ENCODE peak calls at places on chromosomes 7 and 10, in eight cellular contexts. X is cardiac fibroblast; N is cardiac muscle cell; T is PC-3; U is left ventricle myocardium inferior; G is A549; M is CD8-positive, alpha-beta T cell; D is AG04450. Y is an unnamed sample.

GRCh38 chr10:72709041-72709440 is 17.1 kb downstream of the MCU start:
- DNase-seq in X (no peak), N (peak), T (no peak), U (peak), G (no peak), M (no peak), D (no peak), Y (peak)

GRCh38 chr10:133520193-133520738 is 6.9 kb upstream of the CYP2E1 start:
- DNase-seq in X (peak), N (peak), T (peak), U (peak), G (peak), M (peak), D (no peak), Y (peak)

GRCh38 chr10:114856544-114857287 is 35.1 kb downstream of the FHIP2A start:
- DNase-seq in X (peak), N (peak), T (peak), U (no peak), G (no peak), M (no peak), D (peak), Y (peak)

GRCh38 chr7:139897422-139898085 is 68.5 kb downstream of the TBXAS1 start:
- DNase-seq in X (no peak), N (no peak), T (no peak), U (no peak), G (no peak), M (no peak), D (no peak), Y (no peak)

GRCh38 chr7:27586825-27587224 is 75.9 kb downstream of the HIBADH start:
- DNase-seq in X (no peak), N (no peak), T (no peak), U (no peak), G (no peak), M (no peak), D (no peak), Y (no peak)

GRCh38 chr7:112550468-112551060 is 69.8 kb downstream of the LSMEM1 start:
- DNase-seq in X (peak), N (peak), T (peak), U (no peak), G (peak), M (peak), D (peak), Y (peak)

GRCh38 chr7:139737221-139738100 is 40.3 kb downstream of the HIPK2 start:
- DNase-seq in X (peak), N (no peak), T (no peak), U (no peak), G (no peak), M (no peak), D (no peak), Y (peak)

GRCh38 chr7:70143089-70144044 is 545.1 kb downstream of the AUTS2 start:
- DNase-seq in X (no peak), N (peak), T (no peak), U (no peak), G (no peak), M (no peak), D (no peak), Y (peak)

GRCh38 chr7:127885843-127886242 is 145.4 kb downstream of the LRRC4 start:
- DNase-seq in X (peak), N (peak), T (no peak), U (no peak), G (no peak), M (no peak), D (no peak), Y (peak)

GRCh38 chr10:646118-646524 is 43.3 kb downstream of the DIP2C start:
- DNase-seq in X (no peak), N (no peak), T (no peak), U (no peak), G (no peak), M (no peak), D (no peak), Y (no peak)

GRCh38 chr10:72742797-72743196 is 50.9 kb downstream of the MCU start:
- DNase-seq in X (no peak), N (no peak), T (no peak), U (no peak), G (no peak), M (no peak), D (no peak), Y (no peak)

GRCh38 chr7:77184990-77185389 is 14.6 kb downstream of the FGL2 start:
- DNase-seq in X (no peak), N (peak), T (no peak), U (no peak), G (no peak), M (no peak), D (no peak), Y (peak)

GRCh38 chr7:36119005-36119711 is 33.9 kb upstream of the EEPD1 start:
- DNase-seq in X (peak), N (peak), T (peak), U (no peak), G (no peak), M (no peak), D (peak), Y (peak)

GRCh38 chr7:13800694-13801448 is 188.6 kb downstream of the ETV1 start:
- DNase-seq in X (peak), N (peak), T (peak), U (no peak), G (no peak), M (no peak), D (peak), Y (peak)

GRCh38 chr10:29877798-29878491 is 181.4 kb downstream of the JCAD start:
- DNase-seq in X (peak), N (peak), T (no peak), U (peak), G (no peak), M (no peak), D (no peak), Y (no peak)

GRCh38 chr10:112996462-112996861 is 46.4 kb downstream of the TCF7L2 start:
- DNase-seq in X (no peak), N (no peak), T (no peak), U (no peak), G (no peak), M (no peak), D (no peak), Y (no peak)

GRCh38 chr10:5534051-5534821 is 9.5 kb downstream of the CALML3 start:
- DNase-seq in X (peak), N (peak), T (no peak), U (no peak), G (no peak), M (no peak), D (no peak), Y (peak)

GRCh38 chr10:23695825-23696420 is 257.0 kb downstream of the OTUD1 start:
- DNase-seq in X (no peak), N (no peak), T (no peak), U (no peak), G (no peak), M (no peak), D (no peak), Y (no peak)

GRCh38 chr7:2215851-2216250 is 16.9 kb downstream of the MAD1L1 start:
- DNase-seq in X (no peak), N (no peak), T (no peak), U (no peak), G (no peak), M (no peak), D (no peak), Y (no peak)

GRCh38 chr10:101569465-101569837 is 18.6 kb downstream of the POLL start:
- DNase-seq in X (no peak), N (no peak), T (no peak), U (no peak), G (no peak), M (no peak), D (no peak), Y (no peak)

GRCh38 chr7:87628780-87629569 is 777 bp downstream of the RUNDC3B start:
- DNase-seq in X (no peak), N (peak), T (no peak), U (no peak), G (no peak), M (peak), D (no peak), Y (no peak)

GRCh38 chr7:517848-518629 is 1.6 kb downstream of the PDGFA start:
- DNase-seq in X (peak), N (peak), T (peak), U (peak), G (peak), M (no peak), D (no peak), Y (peak)

GRCh38 chr7:50679218-50680007 is 103.3 kb downstream of the GRB10 start:
- DNase-seq in X (peak), N (peak), T (peak), U (no peak), G (peak), M (no peak), D (no peak), Y (peak)

GRCh38 chr7:25308898-25309521 is 80.7 kb upstream of the NPVF start:
- DNase-seq in X (no peak), N (no peak), T (no peak), U (no peak), G (no peak), M (no peak), D (no peak), Y (no peak)

GRCh38 chr10:114265392-114266053 is 26.5 kb downstream of the VWA2 start:
- DNase-seq in X (no peak), N (peak), T (no peak), U (peak), G (no peak), M (no peak), D (no peak), Y (peak)

DNA sequence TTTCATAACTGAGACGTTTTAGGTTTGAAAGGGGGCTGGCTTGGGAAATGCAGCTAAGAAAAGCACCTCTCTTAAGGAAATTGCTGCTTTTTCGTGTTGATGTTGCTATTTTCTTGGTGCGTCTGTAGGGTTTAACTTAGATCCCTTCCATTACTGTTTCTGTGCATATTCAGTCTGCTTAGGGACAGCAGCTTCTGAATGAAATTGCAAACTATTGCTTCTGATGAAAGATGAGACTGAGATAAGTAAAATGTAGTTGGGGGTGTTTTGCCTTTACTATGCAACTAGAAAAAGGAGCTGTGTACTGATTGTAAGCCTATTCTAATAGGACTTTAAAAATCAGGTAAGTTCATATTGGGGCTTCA is 769 bp downstream of the HDAC9 start:
- DNase-seq in X (no peak), N (no peak), T (no peak), U (no peak), G (no peak), M (no peak), D (no peak), Y (no peak)
- H3K4me3 ChIP-seq in X (peak), N (peak), T (no peak), U (peak), G (no peak), M (no peak), D (no peak), Y (peak)

GRCh38 chr10:132156382-132156781 is 30.4 kb upstream of the DPYSL4 start:
- DNase-seq in X (no peak), N (no peak), T (no peak), U (no peak), G (no peak), M (no peak), D (no peak), Y (no peak)
- TF ChIP-seq CTCF in X (no peak), N (no peak), T (no peak), U (no peak), G (no peak), M (no peak), D (no peak), Y (no peak)

GRCh38 chr10:31650010-31650409 is 278.6 kb downstream of the ARHGAP12 start:
- DNase-seq in X (peak), N (peak), T (peak), U (peak), G (no peak), M (no peak), D (peak), Y (peak)
- H3K4me3 ChIP-seq in X (peak), N (no peak), T (no peak), U (peak), G (no peak), M (no peak), D (no peak), Y (peak)

DNA sequence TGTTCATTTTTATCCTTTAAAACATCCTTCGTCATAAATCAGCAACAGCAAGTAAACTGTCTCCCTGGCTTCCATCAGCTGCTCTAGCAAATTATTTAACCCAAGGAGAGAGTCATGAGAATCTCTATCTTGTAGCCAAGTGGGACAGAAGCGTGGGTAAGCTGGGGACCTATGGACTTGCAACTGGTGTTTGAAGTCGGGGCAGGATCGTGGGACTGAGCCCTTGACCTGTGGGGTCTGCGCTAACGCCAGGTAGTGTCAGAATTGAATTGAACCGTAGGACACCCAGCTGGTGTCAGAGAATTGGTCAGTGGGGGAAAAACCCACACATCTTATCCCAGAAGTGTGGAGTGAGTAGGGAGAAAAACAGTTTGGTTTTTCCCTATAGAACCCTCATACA is 13.4 kb downstream of the AIFM2 start:
- DNase-seq in X (no peak), N (no peak), T (no peak), U (no peak), G (no peak), M (no peak), D (no peak), Y (no peak)
- TF ChIP-seq CTCF in X (no peak), N (no peak), T (no peak), U (no peak), G (no peak), M (no peak), D (no peak), Y (no peak)

GRCh38 chr7:6482307-6482706 is 34.6 kb upstream of the DAGLB start:
- DNase-seq in X (no peak), N (no peak), T (peak), U (no peak), G (no peak), M (no peak), D (no peak), Y (no peak)
- H3K4me3 ChIP-seq in X (peak), N (peak), T (peak), U (peak), G (peak), M (no peak), D (peak), Y (peak)

DNA sequence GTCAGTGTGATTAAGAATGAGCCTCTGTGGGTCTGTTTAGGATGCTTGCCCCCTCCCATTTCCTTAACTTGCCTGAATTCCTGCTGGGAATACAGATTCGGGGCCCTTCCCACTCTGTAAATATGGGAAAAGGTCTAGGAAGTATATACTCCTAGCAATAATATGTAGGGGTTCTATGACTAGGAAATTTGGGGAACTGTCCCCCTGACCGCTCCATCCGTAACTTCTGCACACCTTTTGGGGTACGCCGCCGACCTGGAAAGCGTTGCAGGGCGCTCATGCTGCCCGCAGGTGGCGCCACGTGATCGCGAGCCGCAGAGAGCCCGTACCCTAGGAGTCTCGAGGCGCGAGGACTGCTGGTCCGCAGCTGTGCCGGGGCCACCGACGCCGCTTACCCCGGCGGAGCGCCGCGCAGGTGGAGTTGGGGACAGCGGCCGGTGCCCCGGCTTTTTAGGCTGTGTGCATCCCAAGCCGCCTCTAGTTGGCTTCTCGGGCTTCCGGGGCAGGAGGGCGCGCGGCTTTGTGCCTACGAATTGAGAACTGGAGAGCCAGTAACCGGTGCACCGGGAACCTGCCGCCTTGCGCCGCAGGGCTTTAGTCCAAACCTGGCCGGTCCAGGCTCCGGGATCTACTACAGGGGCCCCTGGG is 656 bp upstream of the CNNM2 start:
- DNase-seq in X (peak), N (peak), T (peak), U (peak), G (peak), M (peak), D (peak), Y (peak)
- TF ChIP-seq CTCF in X (peak), N (peak), T (peak), U (peak), G (peak), M (peak), D (peak), Y (peak)

GRCh38 chr10:110389250-110389649 is 84.5 kb upstream of the SMNDC1 start:
- DNase-seq in X (peak), N (no peak), T (no peak), U (no peak), G (no peak), M (no peak), D (no peak), Y (no peak)
- H3K4me3 ChIP-seq in X (no peak), N (no peak), T (no peak), U (no peak), G (no peak), M (no peak), D (no peak), Y (no peak)

GRCh38 chr7:131540491-131541162 is 15.8 kb downstream of the PODXL start:
- DNase-seq in X (no peak), N (no peak), T (peak), U (no peak), G (no peak), M (no peak), D (no peak), Y (no peak)
- TF ChIP-seq CTCF in X (peak), N (peak), T (no peak), U (peak), G (no peak), M (no peak), D (peak), Y (peak)

DNA sequence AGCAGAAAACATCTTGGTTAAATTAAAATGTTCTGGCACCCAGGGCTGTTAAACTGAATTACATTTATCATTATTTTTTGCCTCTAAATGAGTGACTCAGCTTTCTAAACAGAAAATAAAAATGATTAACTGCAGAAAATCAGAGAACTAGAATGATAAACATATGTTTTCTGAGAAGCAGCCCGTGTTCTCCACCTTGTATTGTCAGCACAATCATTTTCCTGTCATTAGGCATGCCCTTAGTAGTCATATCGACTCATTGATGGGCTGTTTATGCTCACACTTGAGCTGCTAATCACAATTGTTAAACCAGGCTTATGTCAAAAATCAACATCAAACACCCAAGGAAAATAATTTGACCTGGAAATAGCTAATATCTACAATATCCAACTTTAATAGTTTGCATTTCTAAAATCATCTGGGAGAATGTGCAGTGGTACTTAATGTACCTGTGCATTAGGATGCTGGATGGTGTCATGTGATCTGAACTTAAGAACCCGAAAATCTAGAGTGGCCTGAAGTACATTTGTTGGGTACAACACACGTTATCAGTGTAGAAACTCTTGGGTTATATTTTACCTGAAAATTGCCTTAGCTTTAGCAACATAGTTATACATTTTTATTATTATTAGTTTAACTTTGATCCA is 2.3 kb downstream of the MDFIC start:
- DNase-seq in X (no peak), N (no peak), T (no peak), U (no peak), G (no peak), M (no peak), D (no peak), Y (no peak)
- H3K4me3 ChIP-seq in X (no peak), N (no peak), T (peak), U (peak), G (no peak), M (peak), D (peak), Y (peak)

GRCh38 chr10:85679061-85679460 is 687.5 kb downstream of the GRID1 start:
- DNase-seq in X (no peak), N (no peak), T (no peak), U (no peak), G (no peak), M (no peak), D (no peak), Y (no peak)
- TF ChIP-seq CTCF in X (no peak), N (no peak), T (no peak), U (no peak), G (no peak), M (no peak), D (no peak), Y (no peak)

Y was measured in fibroblast of the aortic adventitia.